ENCODE peak calls at places on chromosomes 11 and 22, in seven cellular contexts. I is prostate gland; V is CD8-positive, alpha-beta T cell; M is effector memory CD4-positive, alpha-beta T cell; Y is brain microvascular endothelial cell; T is body of pancreas; Z is PC-3. A is an unnamed sample.

GRCh38 chr22:32475428-32476010 is 908 bp downstream of the FBXO7 start:
- DNase-seq in M (peak), Y (no peak), I (peak), V (no peak), T (peak), Z (peak), A (peak)

GRCh38 chr22:28788601-28789000 is 11.8 kb downstream of the XBP1 start:
- DNase-seq in M (no peak), Y (no peak), I (no peak), T (no peak), V (no peak), Z (no peak), A (no peak)

GRCh38 chr22:44361391-44362126 is 48.8 kb upstream of the SHISAL1 start:
- DNase-seq in M (no peak), V (no peak), Y (no peak), Z (peak), T (no peak), I (no peak), A (no peak)

GRCh38 chr11:14645247-14645912 is 1.8 kb downstream of the PDE3B start:
- DNase-seq in M (no peak), T (no peak), Z (no peak), I (no peak), Y (peak), V (no peak), A (peak)

GRCh38 chr22:40178417-40179409 is 988 bp downstream of the TNRC6B start:
- DNase-seq in Z (peak), Y (peak), I (peak), V (no peak), M (no peak), T (no peak), A (peak)

GRCh38 chr22:41976070-41976901 is 7.0 kb downstream of the SEPTIN3 start:
- DNase-seq in V (no peak), Z (no peak), Y (no peak), T (peak), I (peak), M (peak), A (no peak)

GRCh38 chr11:96055706-96056387 is 131.9 kb upstream of the MTMR2 start:
- DNase-seq in V (no peak), I (no peak), Z (peak), Y (peak), M (no peak), T (no peak), A (peak)

GRCh38 chr11:24965780-24966179 is 468.9 kb downstream of the LUZP2 start:
- DNase-seq in Z (peak), Y (no peak), V (no peak), M (no peak), I (no peak), T (no peak), A (no peak)

GRCh38 chr11:100671471-100671870 is 15.6 kb upstream of the ARHGAP42 start:
- DNase-seq in I (no peak), Y (peak), Z (peak), V (no peak), T (no peak), M (no peak), A (peak)

GRCh38 chr11:33248416-33248957 is 8.7 kb upstream of the HIPK3 start:
- DNase-seq in Y (no peak), I (no peak), T (no peak), V (no peak), M (no peak), Z (no peak), A (peak)

GRCh38 chr22:30806391-30806861 is 111.8 kb downstream of the OSBP2 start:
- DNase-seq in T (no peak), M (no peak), Y (peak), Z (peak), V (no peak), I (no peak), A (peak)

GRCh38 chr11:101435406-101435805 is 148.4 kb downstream of the TRPC6 start:
- DNase-seq in T (no peak), M (no peak), V (no peak), Y (no peak), Z (no peak), I (no peak), A (no peak)

GRCh38 chr11:134557571-134558257 is 145.7 kb upstream of the B3GAT1 start:
- DNase-seq in T (no peak), Y (no peak), Z (peak), M (no peak), I (no peak), V (no peak), A (no peak)

GRCh38 chr22:35620624-35621245 is 3.6 kb upstream of the MB start:
- DNase-seq in Z (no peak), T (no peak), Y (peak), M (no peak), I (no peak), V (no peak), A (peak)

GRCh38 chr22:19791894-19792293 is 31.3 kb downstream of the TBX1 start:
- DNase-seq in T (no peak), V (no peak), Y (no peak), I (no peak), M (no peak), Z (no peak), A (no peak)

GRCh38 chr11:46845740-46846509 is at the start of gene CKAP5:
- DNase-seq in Z (peak), M (peak), V (peak), I (peak), Y (peak), T (peak), A (peak)

GRCh38 chr22:45838257-45838891 is 138.6 kb downstream of the WNT7B start:
- DNase-seq in T (no peak), Z (no peak), M (no peak), I (no peak), V (no peak), Y (no peak), A (no peak)

GRCh38 chr11:45803981-45804805 is 756 bp upstream of the SLC35C1 start:
- DNase-seq in V (peak), Z (peak), T (peak), I (peak), Y (peak), M (peak), A (peak)

GRCh38 chr11:72229336-72229924 is 4.9 kb downstream of the INPPL1 start:
- DNase-seq in I (no peak), Y (no peak), T (no peak), Z (no peak), M (no peak), V (no peak), A (no peak)

GRCh38 chr11:44729065-44729464 is 2.3 kb downstream of the TSPAN18 start:
- DNase-seq in I (no peak), T (no peak), Y (no peak), V (no peak), Z (no peak), M (no peak), A (no peak)
- H3K4me3 ChIP-seq in I (no peak), T (no peak), Y (no peak), V (no peak), Z (no peak), M (peak), A (no peak)

GRCh38 chr11:65871811-65872548 is 620 bp downstream of the EFEMP2 start:
- DNase-seq in T (no peak), Y (peak), I (no peak), M (no peak), V (no peak), Z (no peak), A (no peak)
- H3K4me3 ChIP-seq in T (no peak), Y (peak), I (peak), M (no peak), V (no peak), Z (no peak), A (peak)

GRCh38 chr22:49630448-49630946 is 197.2 kb downstream of the BRD1 start:
- DNase-seq in M (no peak), I (no peak), Y (no peak), T (no peak), Z (no peak), V (no peak), A (no peak)

GRCh38 chr22:49627217-49628181 is 200.2 kb downstream of the BRD1 start:
- DNase-seq in V (no peak), M (no peak), Y (no peak), I (no peak), Z (no peak), T (no peak), A (no peak)

GRCh38 chr22:49629586-49630447 is 197.9 kb downstream of the BRD1 start:
- DNase-seq in M (no peak), Y (no peak), V (no peak), T (no peak), Z (no peak), I (no peak), A (no peak)

GRCh38 chr22:49628351-49629023 is 199.2 kb downstream of the BRD1 start:
- DNase-seq in T (no peak), Y (no peak), V (no peak), Z (no peak), M (no peak), I (no peak), A (no peak)

DNA sequence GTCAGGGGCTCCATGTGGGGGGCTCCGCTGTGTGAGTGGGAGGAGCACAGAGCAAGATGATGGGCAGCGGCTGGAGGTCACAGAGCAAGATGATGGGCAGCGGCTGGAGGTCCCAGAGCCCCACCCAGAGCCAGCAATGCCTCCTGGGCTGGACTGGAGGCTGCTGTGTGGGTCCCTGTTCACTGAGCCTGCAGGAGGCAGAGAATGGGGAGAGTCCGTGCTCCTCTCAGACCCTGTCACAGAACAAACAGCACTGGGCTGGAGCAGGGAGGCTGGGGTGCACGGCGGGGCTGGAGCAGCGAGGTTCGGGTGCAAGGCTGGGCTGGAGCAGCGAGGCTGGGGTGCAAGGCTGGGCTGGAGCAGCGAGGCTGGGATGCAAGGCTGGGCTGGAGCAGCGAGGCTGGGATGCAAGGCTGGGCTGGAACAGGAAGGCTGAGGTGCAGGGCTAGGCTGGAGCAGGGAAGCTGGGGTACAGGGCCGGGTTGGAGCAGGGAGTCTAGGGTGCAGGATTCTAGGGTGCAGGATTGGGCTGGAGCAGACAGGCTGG is 198.6 kb downstream of the BRD1 start:
- DNase-seq in T (no peak), M (no peak), Y (no peak), I (no peak), V (no peak), Z (no peak), A (no peak)
- H3K4me3 ChIP-seq in T (no peak), M (no peak), Y (no peak), I (no peak), V (no peak), Z (no peak), A (no peak)

DNA sequence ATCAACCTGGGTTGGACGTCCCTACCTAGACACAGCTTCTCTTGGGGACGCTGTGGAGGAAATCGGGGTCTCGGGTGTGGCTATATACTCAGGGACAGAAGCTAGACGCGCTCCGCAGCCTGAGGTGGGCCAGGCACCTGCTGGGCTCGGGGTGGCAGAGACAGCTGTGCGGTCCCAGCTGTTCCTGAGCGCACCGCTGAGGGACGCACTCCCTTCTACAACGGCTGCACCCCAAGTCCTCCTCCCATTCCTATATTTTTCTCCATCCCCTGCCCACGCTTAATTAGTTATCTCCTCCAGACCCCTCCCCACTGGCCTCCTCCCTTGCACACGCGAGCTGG is 188 bp upstream of the MTNR1B start:
- DNase-seq in I (no peak), T (no peak), Z (no peak), V (no peak), M (no peak), Y (no peak), A (no peak)
- H3K4me3 ChIP-seq in I (no peak), T (no peak), Z (no peak), V (no peak), M (no peak), Y (no peak), A (no peak)

GRCh38 chr11:119314748-119315138 is 2.2 kb downstream of the MCAM start:
- DNase-seq in Z (no peak), Y (no peak), T (no peak), V (no peak), I (no peak), M (no peak), A (no peak)

GRCh38 chr11:119317592-119318239 is 786 bp upstream of the MCAM start:
- DNase-seq in M (no peak), Z (no peak), T (no peak), V (no peak), Y (no peak), I (no peak), A (peak)

GRCh38 chr11:119316729-119317591 is at the start of gene MCAM:
- DNase-seq in I (no peak), T (no peak), Z (peak), Y (no peak), V (no peak), M (no peak), A (no peak)

GRCh38 chr11:119315139-119316016 is 1.6 kb downstream of the MCAM start:
- DNase-seq in Y (no peak), M (peak), T (peak), V (no peak), I (no peak), Z (peak), A (no peak)

DNA sequence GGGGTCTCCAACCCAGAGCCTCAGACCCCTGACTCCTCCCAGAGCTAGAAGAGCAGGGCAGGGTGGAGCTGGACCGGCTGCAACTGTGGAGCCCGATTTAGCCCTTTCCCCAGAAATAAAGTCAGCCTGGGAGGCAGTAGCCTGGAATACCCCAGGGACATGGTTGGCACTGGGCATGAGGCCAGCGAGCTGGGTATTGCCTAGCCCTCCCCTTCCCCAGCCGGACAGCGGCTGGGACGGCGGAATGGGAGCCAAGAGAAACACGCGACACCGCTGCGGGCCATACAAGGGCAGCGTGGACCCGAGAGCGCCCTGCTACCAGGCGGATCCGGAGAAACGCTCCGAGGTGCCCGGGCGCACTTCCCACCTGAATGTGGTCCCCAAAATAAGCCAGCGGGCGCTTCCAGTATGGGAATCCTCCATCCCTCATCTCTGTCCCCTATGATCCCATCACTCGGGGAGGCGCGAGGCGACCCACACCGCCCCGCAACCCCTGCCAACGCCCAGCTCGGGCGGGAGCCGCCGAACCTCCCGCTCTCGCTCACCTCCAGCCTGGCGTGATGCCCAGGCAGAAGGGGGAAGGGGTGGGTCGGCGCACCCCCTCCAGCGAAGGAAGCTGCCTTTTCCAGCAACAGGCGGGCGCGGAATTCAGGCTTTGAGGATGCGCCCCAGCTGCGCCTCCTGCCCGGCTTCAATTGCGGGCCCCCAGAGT is 757 bp downstream of the MCAM start:
- DNase-seq in I (no peak), Z (peak), V (no peak), Y (no peak), M (no peak), T (peak), A (no peak)
- H3K4me3 ChIP-seq in I (peak), Z (peak), V (peak), Y (peak), M (peak), T (no peak), A (peak)

GRCh38 chr11:567036-567628 is 6.4 kb downstream of the RASSF7 start:
- DNase-seq in Y (no peak), T (no peak), I (no peak), V (no peak), Z (no peak), M (no peak), A (no peak)
- H3K4me3 ChIP-seq in Y (no peak), T (no peak), I (no peak), V (no peak), Z (peak), M (no peak), A (peak)

DNA sequence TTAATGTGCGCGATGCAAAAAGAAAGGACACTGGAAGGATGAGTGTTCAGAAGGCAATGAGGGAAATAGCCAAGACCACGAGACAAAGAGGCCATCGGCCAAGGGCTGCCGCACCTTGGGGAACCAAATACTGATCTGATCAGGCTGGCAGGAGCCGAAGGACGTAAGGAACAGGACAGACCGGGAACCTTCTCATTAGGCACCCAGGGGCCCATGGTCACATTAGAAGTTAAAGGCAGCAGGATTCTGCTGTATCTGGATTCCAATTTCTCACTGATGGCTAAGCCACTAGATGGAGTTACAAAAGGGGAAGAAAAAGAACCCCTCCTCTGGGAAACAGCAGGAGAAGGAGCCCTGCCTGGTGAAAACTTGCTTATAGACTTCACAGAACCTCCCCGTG is 28.8 kb upstream of the CPT1A start:
- DNase-seq in V (no peak), M (no peak), Y (no peak), T (no peak), Z (peak), I (peak), A (peak)
- H3K4me3 ChIP-seq in V (peak), M (no peak), Y (peak), T (no peak), Z (peak), I (peak), A (peak)

GRCh38 chr11:62925308-62925707 is 4.1 kb upstream of the CHRM1 start:
- DNase-seq in I (no peak), Y (no peak), T (no peak), M (no peak), V (no peak), Z (no peak), A (no peak)

GRCh38 chr11:62928011-62928410 is 6.8 kb upstream of the CHRM1 start:
- DNase-seq in M (no peak), T (no peak), I (no peak), Y (no peak), Z (no peak), V (no peak), A (no peak)

GRCh38 chr11:62926669-62927455 is 5.7 kb upstream of the CHRM1 start:
- DNase-seq in Z (no peak), I (no peak), M (no peak), Y (no peak), T (no peak), V (no peak), A (no peak)

GRCh38 chr11:62923634-62924411 is 2.7 kb upstream of the CHRM1 start:
- DNase-seq in Z (no peak), M (no peak), T (no peak), Y (no peak), V (no peak), I (peak), A (no peak)

GRCh38 chr11:62925745-62926668 is 4.8 kb upstream of the CHRM1 start:
- DNase-seq in I (no peak), T (no peak), V (no peak), Z (no peak), M (no peak), Y (no peak), A (no peak)
- H3K4me3 ChIP-seq in I (no peak), T (no peak), V (peak), Z (no peak), M (peak), Y (peak), A (peak)

A was measured in cardiac fibroblast.